ENCODE peak calls at places on chromosomes 11 and 22, in nine cellular contexts. C is tibial artery, E is PC-3, Z is endothelial cell of umbilical vein, U is bronchial epithelial cell, M is aorta, K is mammary epithelial cell, D is tibial nerve, P is uterus. J is an unnamed sample.

GRCh38 chr11:22688914-22689313 is 22.5 kb downstream of the GAS2 start:
- DNase-seq in C (no peak), E (no peak), Z (no peak), U (no peak), M (no peak), K (no peak), D (no peak), P (no peak), J (no peak)

GRCh38 chr11:118789501-118790356 is 1.2 kb downstream of the DDX6 start:
- DNase-seq in C (peak), E (peak), Z (peak), U (peak), M (no peak), K (peak), D (peak), P (no peak), J (no peak)

GRCh38 chr22:43118024-43118849 is 7.7 kb downstream of the BIK start:
- DNase-seq in C (no peak), E (no peak), Z (no peak), U (no peak), M (no peak), K (no peak), D (no peak), P (no peak), J (no peak)

GRCh38 chr11:82902880-82903279 is 1.3 kb downstream of the DDIAS start:
- DNase-seq in C (no peak), E (no peak), Z (no peak), U (no peak), M (no peak), K (no peak), D (no peak), P (no peak), J (no peak)

GRCh38 chr22:50048066-50048765 is 9.9 kb downstream of the TTLL8 start:
- DNase-seq in C (no peak), E (no peak), Z (no peak), U (no peak), M (peak), K (no peak), D (no peak), P (no peak), J (no peak)

GRCh38 chr22:46153930-46154329 is 3.6 kb downstream of the PPARA start:
- DNase-seq in C (no peak), E (peak), Z (no peak), U (no peak), M (no peak), K (no peak), D (no peak), P (no peak), J (no peak)

GRCh38 chr11:35144103-35144741 is 5.3 kb downstream of the CD44 start:
- DNase-seq in C (no peak), E (peak), Z (no peak), U (peak), M (peak), K (peak), D (no peak), P (no peak), J (no peak)

GRCh38 chr11:60720460-60720859 is 4.1 kb upstream of the MS4A18 start:
- DNase-seq in C (no peak), E (no peak), Z (no peak), U (no peak), M (no peak), K (no peak), D (no peak), P (no peak), J (no peak)

GRCh38 chr11:71302534-71302909 is 50.1 kb upstream of the SHANK2 start:
- DNase-seq in C (no peak), E (no peak), Z (no peak), U (no peak), M (no peak), K (no peak), D (peak), P (no peak), J (no peak)

GRCh38 chr11:72831521-72832300 is 17.5 kb downstream of the ATG16L2 start:
- DNase-seq in C (peak), E (peak), Z (peak), U (peak), M (peak), K (peak), D (peak), P (peak), J (peak)

GRCh38 chr11:2796091-2796490 is 89.5 kb downstream of the CDKN1C start:
- DNase-seq in C (peak), E (no peak), Z (no peak), U (no peak), M (peak), K (no peak), D (no peak), P (peak), J (peak)

GRCh38 chr11:75538150-75538942 is 12.6 kb upstream of the GDPD5 start:
- DNase-seq in C (no peak), E (no peak), Z (no peak), U (peak), M (no peak), K (no peak), D (no peak), P (no peak), J (no peak)

GRCh38 chr11:46554205-46555162 is 39.3 kb downstream of the AMBRA1 start:
- DNase-seq in C (no peak), E (peak), Z (peak), U (peak), M (no peak), K (peak), D (peak), P (no peak), J (no peak)

GRCh38 chr22:39530692-39531331 is 1.7 kb downstream of the RPS19BP1 start:
- DNase-seq in C (no peak), E (peak), Z (peak), U (peak), M (no peak), K (no peak), D (no peak), P (no peak), J (no peak)

GRCh38 chr11:3616721-3617460 is 24.9 kb downstream of the ART5 start:
- DNase-seq in C (no peak), E (no peak), Z (no peak), U (no peak), M (no peak), K (no peak), D (no peak), P (no peak), J (no peak)

GRCh38 chr11:5204787-5205186 is 4.3 kb upstream of the OR51V1 start:
- DNase-seq in C (no peak), E (peak), Z (peak), U (peak), M (no peak), K (peak), D (no peak), P (no peak), J (no peak)

GRCh38 chr11:11251394-11251970 is 101.6 kb downstream of the CSNK2A3 start:
- DNase-seq in C (no peak), E (no peak), Z (no peak), U (no peak), M (no peak), K (no peak), D (no peak), P (no peak), J (no peak)

GRCh38 chr11:134254433-134254832 is 1.1 kb downstream of the ACAD8 start:
- DNase-seq in C (no peak), E (no peak), Z (no peak), U (no peak), M (no peak), K (no peak), D (no peak), P (no peak), J (no peak)

GRCh38 chr11:34566209-34566551 is 52.6 kb upstream of the ELF5 start:
- DNase-seq in C (no peak), E (no peak), Z (no peak), U (no peak), M (no peak), K (no peak), D (no peak), P (no peak), J (no peak)

GRCh38 chr22:49241174-49241851 is 586.4 kb downstream of the BRD1 start:
- DNase-seq in C (no peak), E (no peak), Z (no peak), U (no peak), M (no peak), K (no peak), D (no peak), P (no peak), J (no peak)

GRCh38 chr11:2211113-2211971 is 39.7 kb upstream of the TH start:
- DNase-seq in C (peak), E (no peak), Z (no peak), U (no peak), M (no peak), K (no peak), D (no peak), P (peak), J (no peak)

GRCh38 chr11:110162216-110162615 is 69.0 kb downstream of the ZC3H12C start:
- DNase-seq in C (no peak), E (no peak), Z (no peak), U (peak), M (no peak), K (no peak), D (no peak), P (no peak), J (no peak)

GRCh38 chr22:22817468-22818201 is 70.0 kb upstream of the IGLL5 start:
- DNase-seq in C (no peak), E (no peak), Z (no peak), U (no peak), M (no peak), K (no peak), D (no peak), P (no peak), J (no peak)

GRCh38 chr11:130859896-130860295 is 56.4 kb downstream of the SNX19 start:
- DNase-seq in C (no peak), E (no peak), Z (no peak), U (no peak), M (no peak), K (no peak), D (no peak), P (no peak), J (no peak)

GRCh38 chr11:130865091-130865771 is 51.0 kb downstream of the SNX19 start:
- DNase-seq in C (peak), E (no peak), Z (no peak), U (no peak), M (peak), K (no peak), D (no peak), P (no peak), J (peak)

GRCh38 chr11:130865772-130866114 is 50.5 kb downstream of the SNX19 start:
- DNase-seq in C (no peak), E (no peak), Z (no peak), U (no peak), M (no peak), K (no peak), D (no peak), P (no peak), J (no peak)

GRCh38 chr11:130861283-130861682 is 55.0 kb downstream of the SNX19 start:
- DNase-seq in C (no peak), E (no peak), Z (no peak), U (no peak), M (no peak), K (no peak), D (no peak), P (no peak), J (no peak)

DNA sequence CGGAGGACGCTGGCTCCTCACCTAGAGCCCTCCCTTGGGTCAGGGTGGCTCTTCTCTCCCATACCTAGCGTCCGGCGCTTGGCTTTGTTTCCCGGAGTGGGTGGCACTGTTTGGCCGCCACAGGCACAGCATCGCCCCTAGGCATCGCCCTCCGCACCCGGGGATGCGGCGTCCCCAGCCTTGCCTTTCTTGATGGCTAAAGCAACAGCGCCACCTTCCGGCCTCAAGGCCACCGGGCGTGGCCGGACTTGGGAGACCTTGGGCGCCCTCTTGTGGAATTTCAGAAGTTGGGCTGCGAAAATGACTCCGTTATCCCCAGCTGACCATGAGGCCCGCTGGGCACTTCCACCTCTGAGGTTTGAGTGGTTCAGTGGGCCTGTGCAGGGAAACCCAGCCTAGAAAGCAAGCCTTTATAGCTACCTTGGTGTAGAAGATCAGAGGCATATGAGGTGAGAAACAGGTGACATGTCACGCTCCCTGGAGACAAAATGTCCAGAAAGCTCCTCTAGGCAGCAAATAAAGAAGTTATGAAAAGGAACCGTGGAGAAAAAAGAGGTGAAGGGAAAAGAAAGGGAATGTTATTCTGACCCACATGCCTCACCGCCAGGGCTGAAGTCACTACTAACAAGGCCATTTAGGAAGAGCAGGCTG is 54.3 kb downstream of the SNX19 start:
- DNase-seq in C (peak), E (peak), Z (peak), U (peak), M (peak), K (peak), D (peak), P (peak), J (peak)
- H3K4me3 ChIP-seq in C (peak), E (no peak), Z (no peak), U (no peak), M (no peak), K (no peak), D (no peak), P (no peak), J (no peak)

GRCh38 chr22:38469306-38469781 is 1.4 kb downstream of the KDELR3 start:
- DNase-seq in C (no peak), E (no peak), Z (no peak), U (no peak), M (no peak), K (no peak), D (no peak), P (no peak), J (no peak)
- H3K4me3 ChIP-seq in C (peak), E (no peak), Z (no peak), U (no peak), M (no peak), K (no peak), D (no peak), P (no peak), J (no peak)

DNA sequence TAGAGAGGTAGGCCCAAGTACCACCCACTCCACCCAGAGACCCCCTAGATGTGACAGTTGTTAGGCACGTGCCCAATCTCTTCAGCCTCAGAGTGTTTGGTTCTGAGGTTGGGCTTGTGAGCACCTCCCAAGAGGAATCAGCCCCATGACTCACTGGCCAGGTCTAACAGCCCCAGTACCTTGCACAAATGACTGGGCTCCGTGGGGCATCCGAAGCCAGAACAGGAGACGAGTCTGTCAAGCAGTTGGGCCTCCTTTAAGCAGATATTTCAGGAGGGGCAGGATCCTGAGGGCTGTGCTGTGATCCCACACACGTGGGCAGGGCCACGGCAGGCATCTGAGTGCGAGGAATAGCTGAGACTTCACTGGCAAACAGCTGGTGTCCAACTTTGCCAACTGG is 29.1 kb upstream of the FGF19 start:
- DNase-seq in C (no peak), E (no peak), Z (no peak), U (no peak), M (no peak), K (no peak), D (no peak), P (no peak), J (no peak)
- H3K4me3 ChIP-seq in C (no peak), E (no peak), Z (no peak), U (no peak), M (no peak), K (no peak), D (no peak), P (no peak), J (no peak)

GRCh38 chr22:36253523-36254490 is 874 bp downstream of the APOL1 start:
- DNase-seq in C (peak), E (no peak), Z (no peak), U (no peak), M (no peak), K (no peak), D (peak), P (no peak), J (no peak)
- H3K4me3 ChIP-seq in C (peak), E (no peak), Z (peak), U (no peak), M (no peak), K (no peak), D (peak), P (peak), J (peak)

GRCh38 chr11:12677131-12677530 is 2.9 kb downstream of the TEAD1 start:
- DNase-seq in C (no peak), E (no peak), Z (peak), U (no peak), M (no peak), K (no peak), D (no peak), P (no peak), J (no peak)
- H3K4me3 ChIP-seq in C (peak), E (peak), Z (peak), U (peak), M (no peak), K (peak), D (peak), P (peak), J (peak)

J was measured in heart left ventricle.